ENCODE peak calls at places on chromosomes 2 and 18, in eight cellular contexts. A, D, E, Y, O, F, R and C are unnamed samples.

GRCh38 chr2:217451634-217452033 is 551.2 kb downstream of the TNS1 start:
- DNase-seq in A (no peak), D (no peak), E (no peak), Y (no peak), O (peak), F (no peak), R (no peak), C (no peak)

GRCh38 chr2:174614261-174614660 is 16.7 kb upstream of the WIPF1 start:
- DNase-seq in A (no peak), D (no peak), E (no peak), Y (no peak), O (peak), F (no peak), R (no peak), C (no peak)

GRCh38 chr2:240963376-240964220 is 34.8 kb upstream of the SNED1 start:
- DNase-seq in A (peak), D (no peak), E (no peak), Y (no peak), O (no peak), F (peak), R (no peak), C (no peak)

GRCh38 chr2:173290518-173290917 is 64.2 kb upstream of the CDCA7 start:
- DNase-seq in A (no peak), D (no peak), E (no peak), Y (no peak), O (no peak), F (no peak), R (no peak), C (no peak)

GRCh38 chr2:21333694-21334093 is 209.9 kb downstream of the TDRD15 start:
- DNase-seq in A (no peak), D (no peak), E (no peak), Y (no peak), O (no peak), F (no peak), R (no peak), C (no peak)

GRCh38 chr2:61645911-61646310 is 107.8 kb upstream of the XPO1 start:
- DNase-seq in A (no peak), D (no peak), E (no peak), Y (no peak), O (peak), F (no peak), R (no peak), C (no peak)

GRCh38 chr2:16109368-16109820 is 169.0 kb downstream of the MYCN start:
- DNase-seq in A (no peak), D (no peak), E (no peak), Y (no peak), O (no peak), F (no peak), R (no peak), C (no peak)

GRCh38 chr2:1594281-1595171 is 149.8 kb downstream of the PXDN start:
- DNase-seq in A (no peak), D (no peak), E (no peak), Y (no peak), O (no peak), F (no peak), R (no peak), C (no peak)

GRCh38 chr2:150526827-150527226 is 39.4 kb upstream of the RND3 start:
- DNase-seq in A (no peak), D (peak), E (peak), Y (no peak), O (peak), F (no peak), R (no peak), C (no peak)

GRCh38 chr2:107719781-107720180 is 106.9 kb upstream of the RGPD4 start:
- DNase-seq in A (no peak), D (no peak), E (peak), Y (no peak), O (no peak), F (no peak), R (no peak), C (no peak)

GRCh38 chr2:112229365-112229764 is 25.5 kb downstream of the ZC3H8 start:
- DNase-seq in A (no peak), D (peak), E (no peak), Y (no peak), O (peak), F (no peak), R (peak), C (no peak)

GRCh38 chr2:168452781-168453180 is 3.3 kb upstream of the CERS6 start:
- DNase-seq in A (no peak), D (no peak), E (no peak), Y (no peak), O (no peak), F (no peak), R (no peak), C (no peak)
- H3K4me3 ChIP-seq in A (no peak), D (no peak), E (no peak), Y (no peak), O (no peak), F (no peak), R (no peak), C (no peak)

DNA sequence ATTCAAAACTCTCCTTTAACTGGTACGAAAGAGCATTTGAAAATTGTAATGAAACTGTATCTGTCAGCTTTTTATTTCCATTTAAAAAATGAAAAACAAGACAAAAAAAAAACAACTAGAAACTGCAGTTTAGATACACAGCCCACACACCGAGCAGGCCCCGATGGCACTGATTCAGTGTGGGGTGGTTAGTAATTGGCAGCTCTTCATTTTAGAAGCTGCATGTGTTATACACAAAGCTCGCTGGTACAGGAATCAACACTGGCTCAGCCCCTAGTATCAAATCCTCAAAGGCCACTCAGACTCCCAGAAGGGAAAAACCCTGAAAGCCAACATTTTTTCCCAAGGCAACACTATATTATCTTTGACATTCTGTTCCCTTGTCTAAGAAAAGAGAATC is 30.5 kb upstream of the RMDN2 start:
- DNase-seq in A (no peak), D (no peak), E (no peak), Y (no peak), O (no peak), F (no peak), R (no peak), C (no peak)
- H3K27ac ChIP-seq in A (no peak), D (no peak), E (no peak), Y (no peak), O (no peak), F (no peak), R (no peak), C (no peak)

DNA sequence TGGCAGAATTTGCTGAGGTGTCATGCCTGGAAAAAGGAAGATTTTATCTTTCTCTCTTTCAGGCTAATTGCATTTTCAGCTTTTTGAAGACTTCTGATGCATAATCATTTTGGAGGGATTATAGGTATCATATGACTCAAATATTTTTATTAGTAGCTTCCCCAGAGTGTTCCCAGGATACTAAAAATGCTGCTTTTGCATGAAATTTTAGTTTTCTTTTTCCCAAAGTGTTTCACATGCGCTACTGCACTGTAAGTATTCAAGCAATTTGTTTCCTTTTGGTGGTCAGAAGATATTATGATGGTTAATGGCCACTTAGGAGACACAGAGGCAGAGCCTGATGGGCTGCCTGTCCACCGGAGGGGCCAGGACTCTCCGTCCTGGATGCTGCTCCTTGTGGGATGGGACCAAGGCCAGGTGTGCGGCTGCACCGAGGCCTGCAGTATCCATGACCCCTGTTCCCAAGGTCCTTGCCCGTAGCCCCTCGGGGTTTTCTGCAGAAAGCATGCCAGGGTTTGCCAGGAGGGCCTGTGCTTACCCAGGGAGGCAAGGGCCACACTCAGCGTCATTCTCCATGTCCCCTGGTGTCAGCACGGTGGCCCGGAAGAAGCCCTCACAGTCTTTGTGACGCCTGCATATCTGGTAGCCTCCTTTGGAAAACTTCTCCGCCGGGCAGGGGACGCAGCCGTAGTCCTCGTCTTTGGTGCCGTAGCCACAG is 60.2 kb downstream of the EDAR start:
- DNase-seq in A (no peak), D (no peak), E (no peak), Y (no peak), O (no peak), F (no peak), R (no peak), C (no peak)
- TF ChIP-seq CTCF in A (no peak), D (no peak), E (no peak), Y (no peak), O (no peak), F (no peak), R (no peak), C (no peak)

DNA sequence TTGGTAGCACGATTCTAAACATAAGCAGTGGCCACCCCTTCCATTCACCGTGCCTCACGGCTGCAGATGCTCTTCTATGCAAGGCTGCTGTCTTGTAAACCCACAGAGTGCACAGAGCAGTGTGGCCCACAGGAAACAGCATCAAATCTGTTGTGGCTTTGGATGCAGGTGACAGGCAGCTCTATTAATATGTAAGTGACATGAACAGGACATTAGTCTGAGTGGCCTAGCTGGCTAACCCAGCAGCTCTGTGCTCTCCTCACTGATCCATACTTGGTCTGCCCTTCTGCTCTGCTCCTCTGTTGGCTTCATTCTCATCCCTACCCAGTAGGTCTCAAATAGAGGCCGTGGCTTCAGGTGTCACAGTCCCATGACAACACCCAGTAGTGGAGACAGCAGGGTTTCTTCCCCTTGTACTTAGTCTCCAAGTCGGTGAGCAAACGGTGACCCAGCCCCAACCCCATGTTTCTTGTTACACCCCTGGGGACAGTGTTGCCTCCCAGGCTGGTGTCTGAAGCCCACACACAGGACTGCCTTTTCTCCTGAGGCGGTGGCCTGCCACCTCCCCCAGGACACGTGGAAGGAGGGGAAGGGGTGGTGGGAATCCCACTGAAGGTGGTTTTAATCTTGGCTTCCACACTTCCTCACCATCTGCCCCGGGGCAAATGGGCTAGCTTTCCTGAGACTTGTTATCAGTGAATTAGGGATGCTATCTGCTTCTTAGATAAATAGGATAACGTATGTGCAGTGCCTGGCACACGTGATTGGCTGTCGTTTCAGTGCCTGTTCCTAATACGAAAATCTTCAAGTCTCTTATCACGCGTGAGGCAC is 6.0 kb downstream of the SH3RF3 start:
- DNase-seq in A (no peak), D (no peak), E (no peak), Y (no peak), O (no peak), F (no peak), R (no peak), C (no peak)
- H3K4me3 ChIP-seq in A (no peak), D (no peak), E (no peak), Y (no peak), O (no peak), F (no peak), R (no peak), C (peak)

GRCh38 chr2:39608690-39609457 is 56.8 kb upstream of the TMEM178A start:
- DNase-seq in A (no peak), D (no peak), E (peak), Y (no peak), O (peak), F (no peak), R (peak), C (no peak)

GRCh38 chr2:39606585-39606984 is 59.1 kb upstream of the TMEM178A start:
- DNase-seq in A (no peak), D (no peak), E (peak), Y (no peak), O (no peak), F (no peak), R (no peak), C (no peak)

GRCh38 chr2:39609917-39610316 is 55.8 kb upstream of the TMEM178A start:
- DNase-seq in A (no peak), D (no peak), E (no peak), Y (no peak), O (no peak), F (no peak), R (no peak), C (no peak)

GRCh38 chr2:39608212-39608575 is 57.5 kb upstream of the TMEM178A start:
- DNase-seq in A (no peak), D (peak), E (no peak), Y (no peak), O (no peak), F (no peak), R (no peak), C (no peak)

DNA sequence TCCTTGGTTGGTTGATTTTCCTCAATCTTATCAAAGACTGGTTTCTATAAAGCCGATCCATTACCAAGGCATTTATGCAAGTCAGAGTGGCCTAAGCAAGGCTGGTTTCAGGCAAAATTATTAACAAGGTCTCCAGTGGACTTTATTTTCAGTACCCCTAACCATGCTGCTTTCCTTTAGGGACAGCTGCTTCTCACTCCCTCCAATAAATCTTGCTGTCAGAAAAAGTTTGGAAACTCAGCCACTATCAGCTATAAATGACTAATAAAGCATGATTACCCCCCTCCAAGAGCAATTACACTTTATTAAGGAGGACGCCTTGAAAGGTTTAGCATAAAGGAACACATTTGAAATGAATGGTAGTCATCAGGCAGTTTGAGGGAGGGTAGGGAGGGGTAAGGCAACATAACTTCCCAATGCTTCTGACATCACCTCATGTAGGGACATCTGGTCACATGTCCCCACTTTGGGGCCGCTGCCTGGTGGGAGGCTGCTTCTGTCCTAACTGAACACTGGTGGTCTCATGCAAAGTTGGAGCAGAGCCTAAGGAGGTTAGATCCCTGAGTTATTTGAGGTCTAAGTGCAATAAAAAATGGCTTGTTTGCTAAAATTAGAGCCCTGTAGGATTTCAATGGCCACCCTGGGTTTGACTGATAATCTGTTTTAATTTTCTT is 58.0 kb upstream of the TMEM178A start:
- DNase-seq in A (no peak), D (peak), E (no peak), Y (no peak), O (no peak), F (no peak), R (no peak), C (no peak)
- H3K27ac ChIP-seq in A (no peak), D (no peak), E (no peak), Y (no peak), O (no peak), F (no peak), R (no peak), C (no peak)

GRCh38 chr2:224650815-224651439 is 65.2 kb downstream of the CCDC195 start:
- DNase-seq in A (no peak), D (peak), E (peak), Y (no peak), O (peak), F (no peak), R (no peak), C (no peak)
- TF ChIP-seq CTCF in A (peak), D (peak), E (peak), Y (peak), O (peak), F (peak), R (peak), C (peak)

GRCh38 chr18:57443247-57443646 is 8.1 kb downstream of the ONECUT2 start:
- DNase-seq in A (no peak), D (no peak), E (no peak), Y (no peak), O (no peak), F (no peak), R (no peak), C (no peak)

GRCh38 chr18:57440331-57441101 is 5.3 kb downstream of the ONECUT2 start:
- DNase-seq in A (no peak), D (no peak), E (peak), Y (no peak), O (no peak), F (no peak), R (no peak), C (no peak)

GRCh38 chr18:57439617-57439975 is 4.4 kb downstream of the ONECUT2 start:
- DNase-seq in A (no peak), D (no peak), E (peak), Y (no peak), O (no peak), F (no peak), R (no peak), C (no peak)

GRCh38 chr18:57439985-57440330 is 4.8 kb downstream of the ONECUT2 start:
- DNase-seq in A (no peak), D (no peak), E (peak), Y (no peak), O (no peak), F (no peak), R (no peak), C (no peak)

GRCh38 chr18:57441395-57441794 is 6.2 kb downstream of the ONECUT2 start:
- DNase-seq in A (no peak), D (no peak), E (peak), Y (no peak), O (no peak), F (no peak), R (no peak), C (no peak)
- H3K4me3 ChIP-seq in A (no peak), D (no peak), E (peak), Y (no peak), O (no peak), F (no peak), R (no peak), C (peak)

GRCh38 chr2:232028071-232028470 is 66.6 kb downstream of the DIS3L2 start:
- DNase-seq in A (no peak), D (no peak), E (no peak), Y (no peak), O (no peak), F (no peak), R (no peak), C (no peak)
- H3K27ac ChIP-seq in A (no peak), D (no peak), E (no peak), Y (no peak), O (no peak), F (no peak), R (no peak), C (no peak)